ENCODE peak calls at places on chromosomes 6 and 20, in ten cellular contexts. K, F, P, O, N, C, H, Q, I and Y are unnamed samples.
A peak's percentile ranks its signal among the peaks of the same experiment; 100 is the strongest.

GRCh38 chr6:56499121-56499520 is 143.6 kb downstream of the DST start:
- DNase-seq in I (no peak), C (no peak), Q (no peak), H (no peak), O (no peak), K (peak; percentile 23), N (no peak), P (no peak), F (no peak), Y (no peak)

GRCh38 chr20:39631557-39631956 is 669.4 kb downstream of the DHX35 start:
- DNase-seq in P (no peak), K (peak; percentile 40), F (no peak), I (no peak), N (no peak), Q (no peak), H (no peak), C (no peak), O (no peak), Y (no peak)

GRCh38 chr6:68880050-68880449 is 245.0 kb downstream of the ADGRB3 start:
- DNase-seq in N (no peak), O (no peak), Q (no peak), P (no peak), I (no peak), F (no peak), C (no peak), H (no peak), K (peak; percentile 3), Y (no peak)

GRCh38 chr20:20521736-20522135 is 153.8 kb downstream of the INSM1 start:
- DNase-seq in N (no peak), K (no peak), O (no peak), F (no peak), H (no peak), P (no peak), Q (no peak), I (no peak), C (no peak), Y (no peak)

GRCh38 chr6:10375391-10375969 is 39.4 kb downstream of the TFAP2A start:
- DNase-seq in H (no peak), F (no peak), N (no peak), K (no peak), C (no peak), Q (no peak), O (no peak), P (no peak), I (no peak), Y (no peak)

GRCh38 chr6:37724530-37725220 is 27.0 kb upstream of the MDGA1 start:
- DNase-seq in Q (no peak), C (no peak), I (no peak), K (no peak), F (no peak), O (peak; percentile 80), H (no peak), N (no peak), P (no peak), Y (no peak)

GRCh38 chr20:37453288-37453687 is 67.8 kb upstream of the NNAT start:
- DNase-seq in F (no peak), H (no peak), O (peak; percentile 16), C (no peak), N (no peak), P (no peak), Q (no peak), K (no peak), I (no peak), Y (no peak)

GRCh38 chr6:22320750-22321149 is 23.9 kb upstream of the PRL start:
- DNase-seq in K (peak; percentile 73), N (no peak), P (no peak), C (no peak), O (no peak), Q (no peak), I (no peak), F (no peak), H (no peak), Y (no peak)

GRCh38 chr6:170279977-170280688 is 10.7 kb downstream of the DLL1 start:
- DNase-seq in P (peak; percentile 81), K (peak; percentile 66), I (peak; percentile 84), C (no peak), O (peak; percentile 69), F (peak; percentile 55), H (no peak), Q (no peak), N (no peak), Y (peak; percentile 79)

GRCh38 chr20:37994512-37994911 is 38.7 kb downstream of the TTI1 start:
- DNase-seq in C (no peak), Q (peak; percentile 21), N (no peak), O (no peak), F (no peak), I (no peak), K (peak; percentile 18), P (peak; percentile 70), H (no peak), Y (no peak)

GRCh38 chr6:158969148-158969547 is 30.9 kb downstream of the RSPH3 start:
- DNase-seq in H (no peak), O (no peak), K (peak; percentile 16), F (no peak), Q (no peak), P (no peak), C (no peak), N (no peak), I (no peak), Y (no peak)